ENCODE peak calls at places on chromosomes 11 and 22, in five cellular contexts. I is OCI-LY7, D is endodermal cell, V is neuronal stem cell, W is aorta. C is an unnamed sample.

GRCh38 chr11:72670041-72670440 is 4.2 kb downstream of the PDE2A start:
- DNase-seq in D (peak; percentile 72), I (no peak), V (no peak), W (no peak), C (no peak)

GRCh38 chr11:59011672-59012071 is 72.4 kb downstream of the GLYATL1 start:
- DNase-seq in D (peak; percentile 85), I (peak; percentile 14), W (peak; percentile 49), V (peak; percentile 47), C (no peak)

GRCh38 chr11:36075053-36075452 is 131.2 kb downstream of the LDLRAD3 start:
- DNase-seq in I (no peak), D (no peak), W (no peak), V (no peak), C (no peak)

GRCh38 chr11:69385832-69386415 is 92.0 kb downstream of the MYEOV start:
- DNase-seq in W (no peak), D (peak; percentile 24), I (no peak), V (no peak), C (no peak)

GRCh38 chr11:128324531-128325141 is 262.7 kb downstream of the ETS1 start:
- DNase-seq in W (no peak), D (no peak), I (no peak), V (no peak), C (no peak)

GRCh38 chr11:33742249-33742851 is 6.1 kb upstream of the CD59 start:
- DNase-seq in D (no peak), V (no peak), W (no peak), I (peak; percentile 36), C (no peak)

GRCh38 chr11:61075891-61076290 is 26.4 kb upstream of the CD5 start:
- DNase-seq in D (no peak), V (no peak), I (no peak), W (peak; percentile 72), C (peak; percentile 46)

GRCh38 chr11:45108070-45109064 is 38.1 kb upstream of the PRDM11 start:
- DNase-seq in I (no peak), V (no peak), W (no peak), D (no peak), C (no peak)

GRCh38 chr11:130124096-130124495 is 35.5 kb upstream of the ST14 start:
- DNase-seq in D (no peak), V (no peak), W (peak; percentile 90), I (no peak), C (no peak)

GRCh38 chr22:40817737-40818136 is 1.4 kb downstream of the SLC25A17 start:
- DNase-seq in V (no peak), I (peak; percentile 53), W (no peak), D (no peak), C (no peak)
- H3K4me3 ChIP-seq in V (no peak overlapping the region), I (peak overlapping the region; percentile 96), W (no peak overlapping the region), D (peak overlapping the region; percentile 97), C (peak overlapping the region; percentile 81)

GRCh38 chr22:31676700-31677099 is 14.7 kb upstream of the PISD start:
- DNase-seq in V (peak; percentile 51), D (peak; percentile 97), I (peak; percentile 87), W (peak; percentile 98), C (peak; percentile 95)
- H3K4me3 ChIP-seq in V (peak overlapping the region; percentile 62), D (no peak overlapping the region), I (peak overlapping the region; percentile 65), W (no peak overlapping the region), C (peak overlapping the region; percentile 41)

GRCh38 chr11:40187092-40187403 is 1272.4 kb downstream of the LRRC4C start:
- DNase-seq in I (no peak), W (no peak), V (no peak), D (no peak), C (no peak)
- H3K4me3 ChIP-seq in I (no peak overlapping the region), W (no peak overlapping the region), V (no peak overlapping the region), D (no peak overlapping the region), C (no peak overlapping the region)

DNA sequence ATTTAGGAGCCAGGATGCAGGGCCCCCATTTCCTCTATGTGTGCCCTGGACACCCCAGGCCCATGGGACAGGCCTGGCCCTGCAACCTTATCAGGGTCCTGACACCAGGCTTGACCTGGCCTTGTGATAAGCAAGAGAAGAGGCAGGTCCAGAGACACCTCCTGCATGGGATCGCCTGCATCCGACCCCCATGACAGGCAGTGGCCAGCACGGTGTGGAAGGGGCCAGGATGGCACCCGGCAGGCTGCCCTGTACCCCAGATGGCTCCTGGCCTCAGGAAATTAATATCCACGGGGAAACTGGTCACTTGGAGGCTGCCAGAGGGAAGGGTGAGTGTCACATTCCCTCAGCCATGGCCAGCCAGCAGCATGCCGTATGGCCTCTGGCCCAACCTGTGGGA is 6.8 kb downstream of the KRTAP5-9 start:
- DNase-seq in V (no peak), W (no peak), D (no peak), I (no peak), C (no peak)
- H3K4me3 ChIP-seq in V (no peak overlapping the region), W (no peak overlapping the region), D (no peak overlapping the region), I (no peak overlapping the region), C (no peak overlapping the region)